ENCODE peak calls at places on chromosome 4, in six cellular contexts. I, O, U, Z, S and K are unnamed samples.

GRCh38 chr4:2423695-2424094 is 4.9 kb downstream of the CFAP99 start:
- DNase-seq in I (no peak), O (no peak), U (no peak), Z (peak), S (no peak), K (no peak)

GRCh38 chr4:4289055-4289454 is 899 bp downstream of the LYAR start:
- DNase-seq in I (no peak), O (no peak), U (no peak), Z (no peak), S (no peak), K (no peak)

GRCh38 chr4:2932951-2933565 is 30.1 kb downstream of the NOP14 start:
- DNase-seq in I (peak), O (no peak), U (no peak), Z (peak), S (no peak), K (no peak)

GRCh38 chr4:141417387-141417786 is 196.7 kb downstream of the ZNF330 start:
- DNase-seq in I (no peak), O (no peak), U (no peak), Z (no peak), S (no peak), K (no peak)

GRCh38 chr4:74397748-74398426 is 32.9 kb downstream of the EREG start:
- DNase-seq in I (no peak), O (no peak), U (no peak), Z (no peak), S (peak), K (no peak)

GRCh38 chr4:16227462-16227868 is 1.2 kb upstream of the TAPT1 start:
- DNase-seq in I (peak), O (peak), U (peak), Z (peak), S (peak), K (no peak)

GRCh38 chr4:173475751-173476150 is 54.3 kb downstream of the HAND2 start:
- DNase-seq in I (no peak), O (no peak), U (no peak), Z (no peak), S (no peak), K (no peak)

GRCh38 chr4:54840430-54840829 is 182.7 kb downstream of the KIT start:
- DNase-seq in I (no peak), O (no peak), U (no peak), Z (no peak), S (no peak), K (no peak)

GRCh38 chr4:86960557-86960959 is 25.7 kb downstream of the AFF1 start:
- DNase-seq in I (peak), O (no peak), U (peak), Z (no peak), S (peak), K (no peak)

GRCh38 chr4:126727461-126727860 is 905.3 kb upstream of the INTU start:
- DNase-seq in I (no peak), O (no peak), U (peak), Z (no peak), S (peak), K (no peak)

GRCh38 chr4:126777649-126778048 is 855.1 kb upstream of the INTU start:
- DNase-seq in I (no peak), O (no peak), U (peak), Z (no peak), S (peak), K (no peak)

GRCh38 chr4:3668825-3669552 is 97.2 kb upstream of the ADRA2C start:
- DNase-seq in I (no peak), O (peak), U (no peak), Z (no peak), S (no peak), K (no peak)

GRCh38 chr4:42341518-42342026 is 55.7 kb upstream of the SHISA3 start:
- DNase-seq in I (no peak), O (no peak), U (peak), Z (no peak), S (peak), K (no peak)

GRCh38 chr4:118154643-118155042 is 120.4 kb downstream of the NDST3 start:
- DNase-seq in I (no peak), O (no peak), U (no peak), Z (no peak), S (no peak), K (no peak)

GRCh38 chr4:3312362-3312761 is 19.5 kb downstream of the RGS12 start:
- DNase-seq in I (no peak), O (no peak), U (no peak), Z (no peak), S (no peak), K (no peak)

GRCh38 chr4:26839534-26839951 is 21.1 kb upstream of the STIM2 start:
- DNase-seq in I (no peak), O (no peak), U (peak), Z (no peak), S (peak), K (no peak)

GRCh38 chr4:112418092-112418491 is 97.9 kb downstream of the NEUROG2 start:
- DNase-seq in I (no peak), O (no peak), U (no peak), Z (no peak), S (no peak), K (no peak)

GRCh38 chr4:42302348-42302747 is 94.9 kb upstream of the SHISA3 start:
- DNase-seq in I (peak), O (no peak), U (peak), Z (no peak), S (peak), K (no peak)

GRCh38 chr4:154506253-154506652 is 14.7 kb upstream of the DCHS2 start:
- DNase-seq in I (no peak), O (no peak), U (peak), Z (no peak), S (peak), K (no peak)

GRCh38 chr4:16250665-16251365 is 24.5 kb upstream of the TAPT1 start:
- DNase-seq in I (peak), O (no peak), U (peak), Z (no peak), S (peak), K (no peak)

GRCh38 chr4:153083447-153083921 is 120.8 kb upstream of the TRIM2 start:
- DNase-seq in I (peak), O (no peak), U (peak), Z (no peak), S (peak), K (no peak)

GRCh38 chr4:15833801-15834200 is 55.7 kb downstream of the CD38 start:
- DNase-seq in I (no peak), O (no peak), U (peak), Z (no peak), S (peak), K (no peak)

GRCh38 chr4:110055014-110055768 is 142.5 kb downstream of the EGF start:
- DNase-seq in I (peak), O (no peak), U (no peak), Z (no peak), S (no peak), K (no peak)

GRCh38 chr4:64824591-64824990 is 415.3 kb upstream of the TECRL start:
- DNase-seq in I (no peak), O (no peak), U (no peak), Z (no peak), S (no peak), K (no peak)

GRCh38 chr4:115537387-115537786 is 424.0 kb upstream of the NDST4 start:
- DNase-seq in I (no peak), O (no peak), U (peak), Z (no peak), S (no peak), K (no peak)

GRCh38 chr4:6294705-6295421 is 25.2 kb downstream of the WFS1 start:
- DNase-seq in I (no peak), O (peak), U (no peak), Z (no peak), S (no peak), K (no peak)

GRCh38 chr4:85720736-85721135 is 245.8 kb downstream of the ARHGAP24 start:
- DNase-seq in I (no peak), O (no peak), U (peak), Z (no peak), S (peak), K (no peak)

GRCh38 chr4:175705407-175705806 is 106.7 kb downstream of the GPM6A start:
- DNase-seq in I (no peak), O (no peak), U (peak), Z (no peak), S (peak), K (no peak)

GRCh38 chr4:73866236-73866635 is 3.0 kb upstream of the CXCL1 start:
- DNase-seq in I (no peak), O (no peak), U (no peak), Z (no peak), S (no peak), K (no peak)

GRCh38 chr4:153595894-153596601 is 88.0 kb upstream of the TLR2 start:
- DNase-seq in I (no peak), O (no peak), U (no peak), Z (no peak), S (no peak), K (no peak)

GRCh38 chr4:10606483-10607155 is 77.9 kb downstream of the CLNK start:
- DNase-seq in I (no peak), O (no peak), U (no peak), Z (no peak), S (no peak), K (no peak)

GRCh38 chr4:39814403-39815185 is 116.7 kb downstream of the UBE2K start:
- DNase-seq in I (peak), O (no peak), U (peak), Z (no peak), S (peak), K (no peak)

GRCh38 chr4:16197842-16198241 is 28.4 kb downstream of the TAPT1 start:
- DNase-seq in I (no peak), O (no peak), U (peak), Z (no peak), S (peak), K (no peak)

GRCh38 chr4:85741921-85742591 is 267.1 kb downstream of the ARHGAP24 start:
- DNase-seq in I (peak), O (no peak), U (no peak), Z (no peak), S (no peak), K (no peak)

GRCh38 chr4:168503652-168504362 is 7.0 kb downstream of the PALLD start:
- DNase-seq in I (peak), O (no peak), U (peak), Z (no peak), S (peak), K (no peak)

GRCh38 chr4:94978904-94979303 is 221.1 kb downstream of the BMPR1B start:
- DNase-seq in I (no peak), O (no peak), U (peak), Z (no peak), S (peak), K (no peak)

GRCh38 chr4:48127882-48128394 is 6.1 kb downstream of the TXK start:
- DNase-seq in I (peak), O (peak), U (peak), Z (peak), S (peak), K (peak)
- H3K4me3 ChIP-seq in I (no peak), O (no peak), U (no peak), Z (peak), S (no peak), K (peak)

GRCh38 chr4:139918994-139919393 is 235.0 kb downstream of the MAML3 start:
- DNase-seq in I (no peak), O (no peak), U (no peak), Z (no peak), S (no peak), K (no peak)
- H3K4me3 ChIP-seq in I (no peak), O (no peak), U (no peak), Z (no peak), S (no peak), K (no peak)

GRCh38 chr4:184267206-184267608 is 49.5 kb upstream of the ENPP6 start:
- DNase-seq in I (no peak), O (no peak), U (no peak), Z (no peak), S (no peak), K (no peak)
- H3K4me3 ChIP-seq in I (no peak), O (no peak), U (no peak), Z (no peak), S (no peak), K (no peak)

DNA sequence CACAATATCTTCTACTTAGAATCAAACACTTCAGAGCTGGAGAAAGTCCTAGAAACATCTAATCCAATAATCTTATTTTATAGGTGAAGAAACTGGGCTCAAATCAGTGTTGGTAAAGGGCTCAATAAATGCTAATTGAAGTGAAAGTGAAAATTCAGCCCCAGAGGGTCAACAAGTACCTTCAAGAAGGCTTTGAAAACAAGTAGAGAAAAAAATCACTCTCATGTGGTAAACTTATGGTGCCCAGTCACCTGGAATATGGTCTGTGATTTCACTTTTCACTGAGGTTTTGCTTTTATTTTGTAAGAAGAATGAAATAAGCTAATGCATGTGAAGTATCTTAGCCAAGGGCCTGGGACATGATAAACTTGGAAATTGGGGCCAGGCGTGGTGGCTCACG is 29.1 kb upstream of the EIF4E start:
- DNase-seq in I (no peak), O (no peak), U (no peak), Z (no peak), S (no peak), K (no peak)
- H3K4me3 ChIP-seq in I (no peak), O (no peak), U (no peak), Z (no peak), S (no peak), K (no peak)